ENCODE peak calls at places on chromosomes 1 and 21, in eight cellular contexts. Y is trophoblast cell; L is activated T-cell treated with anti-CD3 and anti-CD28 coated beads for 1 hour; G is colonic mucosa; W is vagina; A is germinal center; O is brain microvascular endothelial cell; D is stimulated activated CD4-positive, alpha-beta T cell treated with anti-CD3 and anti-CD28 coated beads, Interleukin-1b, Interleukin-23, amount 100 ng/mL, for 1 hour. E is an unnamed sample.

GRCh38 chr1:180358649-180359048 is 128.6 kb downstream of the LHX4 start:
- DNase-seq in Y (no peak), L (no peak), G (peak; percentile 22), W (no peak), A (no peak), O (peak; percentile 25), D (no peak), E (no peak)

GRCh38 chr1:68808351-68808750 is 311.5 kb upstream of the DEPDC1 start:
- DNase-seq in Y (no peak), L (no peak), G (no peak), W (no peak), A (no peak), O (no peak), D (no peak), E (no peak)

GRCh38 chr1:230095938-230096337 is 28.9 kb downstream of the GALNT2 start:
- DNase-seq in Y (peak; percentile 81), L (no peak), G (no peak), W (no peak), A (no peak), O (no peak), D (no peak), E (no peak)

GRCh38 chr1:153535664-153536585 is at the start of gene S100A6:
- DNase-seq in Y (peak; percentile 76), L (peak; percentile 75), G (peak; percentile 95), W (no peak), A (peak; percentile 50), O (peak; percentile 61), D (peak; percentile 63), E (no peak)

GRCh38 chr21:39527664-39528381 is 76.1 kb downstream of the SH3BGR start:
- DNase-seq in Y (no peak), L (no peak), G (peak; percentile 86), W (no peak), A (no peak), O (no peak), D (no peak), E (no peak)

GRCh38 chr1:151401125-151401788 is 1.9 kb downstream of the PSMB4 start:
- DNase-seq in Y (no peak), L (no peak), G (no peak), W (no peak), A (no peak), O (no peak), D (no peak), E (no peak)

GRCh38 chr1:221868894-221869293 is 127.0 kb upstream of the DUSP10 start:
- DNase-seq in Y (no peak), L (no peak), G (no peak), W (no peak), A (no peak), O (peak; percentile 68), D (no peak), E (no peak)

GRCh38 chr1:200965111-200965510 is 58.4 kb downstream of the KIF21B start:
- DNase-seq in Y (no peak), L (no peak), G (no peak), W (no peak), A (no peak), O (no peak), D (no peak), E (no peak)

E was measured in NAMALWA.